ENCODE peak calls at places on chromosome 3, in nine cellular contexts. D is CD4-positive, alpha-beta memory T cell; O is neural crest cell; F is stimulated activated naive CD4-positive, alpha-beta T cell; W is dorsolateral prefrontal cortex; E is effector memory CD8-positive, alpha-beta T cell; Z is NCI-H748 treated with DMSO at 0.1 percent for 48 hours; P is substantia nigra; B is hepatocyte. T is an unnamed sample.
A peak's percentile ranks its signal among the peaks of the same experiment; 100 is the strongest.

GRCh38 chr3:16513141-16514020 is at the start of gene RFTN1:
- DNase-seq in D (peak; percentile 46), O (peak; percentile 31), F (peak; percentile 34), W (no peak), E (peak; percentile 21), Z (no peak), P (no peak), B (peak; percentile 77), T (peak; percentile 73)

GRCh38 chr3:131110087-131110486 is 83.4 kb downstream of the NEK11 start:
- DNase-seq in D (no peak), O (no peak), F (no peak), W (no peak), E (no peak), Z (no peak), P (no peak), B (no peak), T (no peak)

GRCh38 chr3:178900244-178900643 is 171.4 kb downstream of the ZMAT3 start:
- DNase-seq in D (no peak), O (no peak), F (no peak), W (no peak), E (no peak), Z (peak; percentile 99), P (no peak), B (no peak), T (no peak)

GRCh38 chr3:97959863-97960262 is 12.4 kb downstream of the RIOX2 start:
- DNase-seq in D (no peak), O (no peak), F (no peak), W (no peak), E (no peak), Z (no peak), P (no peak), B (no peak), T (no peak)

GRCh38 chr3:111971533-111971932 is 7.3 kb upstream of the ABHD10 start:
- DNase-seq in D (no peak), O (no peak), F (no peak), W (peak; percentile 27), E (no peak), Z (no peak), P (no peak), B (no peak), T (no peak)

GRCh38 chr3:155316450-155316849 is 23.0 kb upstream of the STRIT1 start:
- DNase-seq in D (no peak), O (no peak), F (no peak), W (no peak), E (no peak), Z (no peak), P (no peak), B (no peak), T (no peak)

GRCh38 chr3:4641863-4642262 is 148.7 kb downstream of the ITPR1 start:
- DNase-seq in D (no peak), O (no peak), F (no peak), W (no peak), E (no peak), Z (no peak), P (no peak), B (no peak), T (no peak)

GRCh38 chr3:11006986-11007385 is 14.4 kb downstream of the SLC6A1 start:
- DNase-seq in D (no peak), O (no peak), F (no peak), W (no peak), E (no peak), Z (no peak), P (no peak), B (no peak), T (no peak)

GRCh38 chr3:196422976-196423781 is 9.0 kb downstream of the UBXN7 start:
- DNase-seq in D (no peak), O (no peak), F (no peak), W (peak; percentile 73), E (no peak), Z (no peak), P (peak; percentile 11), B (peak; percentile 15), T (no peak)